ENCODE peak calls at places on chromosome 16, in six cellular contexts. O, I, A, F, D and U are unnamed samples.

GRCh38 chr16:75928295-75928694 is 202.0 kb upstream of the CPHXL start:
- DNase-seq in F (no peak), O (no peak), A (no peak), I (no peak), D (no peak), U (no peak)

GRCh38 chr16:85982563-85982939 is 83.6 kb downstream of the IRF8 start:
- DNase-seq in F (no peak), O (no peak), A (no peak), D (no peak), I (peak; percentile 20), U (no peak)

GRCh38 chr16:10878644-10879498 is 1.9 kb downstream of the CIITA start:
- DNase-seq in O (no peak), A (no peak), F (peak; percentile 47), D (peak; percentile 21), I (peak; percentile 45), U (peak; percentile 67)

GRCh38 chr16:27341549-27341948 is 27.8 kb downstream of the IL4R start:
- DNase-seq in D (no peak), O (no peak), I (no peak), F (no peak), A (no peak), U (no peak)

GRCh38 chr16:69482410-69482951 is 58.1 kb downstream of the CYB5B start:
- DNase-seq in D (no peak), F (no peak), A (no peak), O (peak; percentile 97), I (peak; percentile 20), U (peak; percentile 22)

GRCh38 chr16:83728518-83728917 is 79.3 kb upstream of the HSBP1 start:
- DNase-seq in I (no peak), O (no peak), D (no peak), A (no peak), F (no peak), U (no peak)

GRCh38 chr16:11032000-11032921 is 87.9 kb downstream of the CLEC16A start:
- DNase-seq in F (no peak), D (no peak), O (no peak), I (no peak), A (no peak), U (no peak)

GRCh38 chr16:17768257-17768656 is 297.5 kb upstream of the XYLT1 start:
- DNase-seq in I (no peak), D (no peak), A (no peak), O (no peak), F (no peak), U (no peak)

GRCh38 chr16:86355951-86356350 is 154.4 kb upstream of the FOXF1 start:
- DNase-seq in I (no peak), O (no peak), A (no peak), F (no peak), D (no peak), U (no peak)

GRCh38 chr16:53159781-53160436 is 105.1 kb downstream of the CHD9 start:
- DNase-seq in O (peak; percentile 70), F (no peak), D (peak; percentile 52), I (no peak), A (peak; percentile 20), U (peak; percentile 60)

GRCh38 chr16:49638696-49639629 is 216.9 kb downstream of the ZNF423 start:
- DNase-seq in O (no peak), F (no peak), D (no peak), I (no peak), A (no peak), U (no peak)

GRCh38 chr16:7866144-7866543 is 533.5 kb downstream of the RBFOX1 start:
- DNase-seq in O (no peak), A (no peak), F (no peak), D (no peak), I (no peak), U (no peak)

GRCh38 chr16:49492090-49492801 is 118.6 kb downstream of the C16orf78 start:
- DNase-seq in I (peak; percentile 48), D (peak; percentile 6), O (peak; percentile 34), F (no peak), A (no peak), U (peak; percentile 60)

GRCh38 chr16:3980311-3981111 is 100.0 kb upstream of the CREBBP start:
- DNase-seq in D (peak; percentile 30), I (no peak), F (no peak), A (no peak), O (no peak), U (no peak)

GRCh38 chr16:8936421-8936820 is 27.3 kb downstream of the USP7 start:
- DNase-seq in D (peak; percentile 71), I (peak; percentile 57), F (peak; percentile 59), O (peak; percentile 29), A (no peak), U (peak; percentile 72)

GRCh38 chr16:54193013-54193655 is 93.5 kb downstream of the IRX3 start:
- DNase-seq in O (no peak), F (no peak), I (no peak), D (no peak), A (no peak), U (no peak)

GRCh38 chr16:17275076-17275732 is 195.6 kb downstream of the XYLT1 start:
- DNase-seq in O (no peak), F (no peak), A (no peak), I (peak; percentile 65), D (no peak), U (peak; percentile 96)

GRCh38 chr16:82379601-82380000 is 209.6 kb upstream of the MPHOSPH6 start:
- DNase-seq in O (no peak), A (no peak), D (no peak), F (no peak), I (no peak), U (no peak)

GRCh38 chr16:10356870-10357842 is 28.7 kb upstream of the ATF7IP2 start:
- DNase-seq in O (no peak), I (no peak), D (no peak), A (no peak), F (no peak), U (no peak)

DNA sequence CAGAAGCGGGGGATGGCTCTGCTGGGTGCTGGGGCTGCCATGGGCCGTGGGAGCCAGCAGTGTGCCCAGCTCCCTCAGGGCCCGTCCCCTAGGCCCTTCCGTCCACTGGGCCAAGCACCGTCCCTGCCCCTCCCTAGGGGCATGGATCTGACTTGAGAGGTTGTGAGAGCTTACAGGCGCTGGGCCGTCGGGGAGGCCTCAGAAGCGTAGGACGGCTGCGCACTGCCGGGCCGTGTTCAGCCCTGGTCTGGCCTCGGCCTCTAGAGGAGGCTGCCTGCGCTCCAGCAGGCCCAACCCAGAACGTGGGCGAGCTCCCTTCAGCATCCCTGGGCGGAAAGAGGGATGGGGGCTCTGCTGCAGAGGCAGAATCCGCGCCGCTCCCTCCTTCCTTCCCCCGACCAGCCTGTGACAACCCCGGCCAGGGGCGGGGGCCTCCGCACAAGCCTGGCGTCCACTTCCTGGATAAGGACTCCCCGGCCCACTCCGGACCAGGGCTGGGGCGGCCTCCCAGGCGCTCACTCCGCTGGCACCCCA is 685 bp upstream of the MPG start:
- DNase-seq in I (peak; percentile 42), A (no peak), F (peak; percentile 38), D (peak; percentile 26), O (peak; percentile 65), U (peak; percentile 81)
- H3K4me1 ChIP-seq in I (peaks cover 38% of the 10 kb centered on the region), A (peaks cover 20% of the 10 kb centered on the region), F (peaks cover 35% of the 10 kb centered on the region), D (peaks cover 30% of the 10 kb centered on the region), O (peaks cover 35% of the 10 kb centered on the region), U (peaks cover 34% of the 10 kb centered on the region)

GRCh38 chr16:62079236-62079635 is 43.0 kb upstream of the CDH8 start:
- DNase-seq in F (no peak), O (no peak), D (peak; percentile 44), I (no peak), A (no peak), U (no peak)

GRCh38 chr16:62077998-62078397 is 41.8 kb upstream of the CDH8 start:
- DNase-seq in F (no peak), D (peak; percentile 23), O (no peak), I (no peak), A (no peak), U (no peak)
- TF ChIP-seq CTCF in F (no peak), D (peak; percentile 50), O (no peak), I (no peak), A (no peak), U (no peak)

GRCh38 chr16:89352091-89352681 is 134.7 kb downstream of the ZNF778 start:
- DNase-seq in A (no peak), F (no peak), D (no peak), I (no peak), O (no peak), U (no peak)

GRCh38 chr16:89351645-89352044 is 134.1 kb downstream of the ZNF778 start:
- DNase-seq in F (no peak), I (no peak), D (no peak), A (no peak), O (no peak), U (no peak)

GRCh38 chr16:89347807-89348206 is 130.3 kb downstream of the ZNF778 start:
- DNase-seq in D (no peak), I (no peak), O (no peak), A (no peak), F (no peak), U (no peak)

GRCh38 chr16:89349947-89350633 is 132.6 kb downstream of the ZNF778 start:
- DNase-seq in D (no peak), I (no peak), A (no peak), F (no peak), O (no peak), U (no peak)

DNA sequence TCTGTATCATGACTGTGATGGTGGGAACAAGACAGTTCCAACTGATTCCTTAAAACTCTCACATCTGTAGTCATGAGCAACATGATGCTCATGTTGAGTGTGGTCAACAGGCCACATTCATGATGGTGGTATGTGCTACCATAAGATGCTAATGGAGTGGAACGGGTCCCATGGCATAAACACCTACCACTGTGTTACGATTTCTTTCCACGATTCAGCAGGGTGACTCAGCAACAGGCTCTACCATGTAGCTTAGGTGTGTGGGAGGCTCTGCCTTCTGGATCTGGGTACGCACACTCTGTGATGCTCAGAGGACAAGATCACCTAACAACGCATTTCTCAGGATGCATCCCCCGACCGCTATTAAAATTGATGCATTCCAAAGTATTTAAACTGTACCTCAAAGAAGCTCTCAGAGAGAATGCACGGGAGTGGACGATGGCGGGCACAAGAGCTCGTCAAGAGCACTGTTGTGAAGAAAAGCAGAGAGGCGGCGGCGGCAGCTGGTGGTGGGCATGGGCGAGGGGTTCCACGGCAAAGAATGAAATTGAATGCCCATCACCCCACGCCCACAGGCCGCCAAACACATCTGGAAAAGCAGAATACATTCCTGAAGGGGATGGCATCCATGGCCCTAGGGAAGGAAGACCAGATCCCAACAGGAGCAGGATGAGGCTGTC is 133.3 kb downstream of the ZNF778 start:
- DNase-seq in O (no peak), I (no peak), F (no peak), A (no peak), D (no peak), U (no peak)
- H3K4me1 ChIP-seq in O (no peaks in the 10 kb centered on the region), I (peaks cover 58% of the 10 kb centered on the region), F (no peaks in the 10 kb centered on the region), A (peaks cover 11% of the 10 kb centered on the region), D (no peaks in the 10 kb centered on the region), U (peaks cover 44% of the 10 kb centered on the region)

GRCh38 chr16:15434079-15434424 is 336 bp upstream of the BMERB1 start:
- DNase-seq in F (no peak), I (no peak), A (no peak), O (no peak), D (no peak), U (no peak)
- TF ChIP-seq CTCF in F (no peak), I (no peak), A (no peak), O (no peak), D (no peak), U (no peak)

GRCh38 chr16:67169011-67169451 is 1.3 kb upstream of the NOL3 start:
- DNase-seq in A (no peak), F (no peak), O (no peak), I (no peak), D (no peak), U (no peak)
- H3K4me1 ChIP-seq in A (peaks cover 42% of the 10 kb centered on the region), F (peaks cover 32% of the 10 kb centered on the region), O (peaks cover 23% of the 10 kb centered on the region), I (peaks cover 53% of the 10 kb centered on the region), D (peaks cover 27% of the 10 kb centered on the region), U (peaks cover 46% of the 10 kb centered on the region)